ENCODE peak calls at places on chromosomes 4 and X, in seven cellular contexts. A is HCT116, F is PC-3, U is cardiac fibroblast, N is uterus, W is fibroblast of lung, L is GM12865. T is an unnamed sample.

GRCh38 chr4:77697860-77698599 is 92.4 kb downstream of the CXCL13 start:
- DNase-seq in A (peak; percentile 29), F (peak; percentile 72), U (peak; percentile 83), N (no peak), W (peak; percentile 85), L (peak; percentile 14), T (peak; percentile 81)

GRCh38 chr4:41155194-41155830 is 59.0 kb downstream of the APBB2 start:
- DNase-seq in A (no peak), F (no peak), U (peak; percentile 89), N (no peak), W (peak; percentile 52), L (no peak), T (peak; percentile 63)

GRCh38 chr4:13430834-13431568 is 53.1 kb downstream of the RAB28 start:
- DNase-seq in A (no peak), F (peak; percentile 8), U (no peak), N (no peak), W (no peak), L (no peak), T (no peak)

GRCh38 chr4:22500831-22501714 is 14.8 kb downstream of the ADGRA3 start:
- DNase-seq in A (peak; percentile 66), F (peak; percentile 84), U (peak; percentile 83), N (no peak), W (no peak), L (peak; percentile 71), T (peak; percentile 69)

GRCh38 chr4:5814421-5814820 is 78.5 kb downstream of the CRMP1 start:
- DNase-seq in A (no peak), F (no peak), U (no peak), N (no peak), W (no peak), L (no peak), T (no peak)

GRCh38 chr4:25234390-25235367 is 846 bp downstream of the PI4K2B start:
- DNase-seq in A (peak; percentile 67), F (peak; percentile 78), U (peak; percentile 89), N (peak; percentile 38), W (peak; percentile 88), L (peak; percentile 89), T (peak; percentile 85)

GRCh38 chrX:136468391-136469103 is 19.2 kb upstream of the BRS3 start:
- DNase-seq in A (no peak), F (peak; percentile 21), U (no peak), N (no peak), W (no peak), L (no peak), T (no peak)

GRCh38 chr4:151415978-151416377 is 7.0 kb downstream of the FHIP1A start:
- DNase-seq in A (no peak), F (peak; percentile 80), U (peak; percentile 72), N (no peak), W (peak; percentile 41), L (no peak), T (peak; percentile 84)

GRCh38 chr4:6873291-6873690 is 36.3 kb upstream of the TBC1D14 start:
- DNase-seq in A (no peak), F (peak; percentile 24), U (peak; percentile 27), N (no peak), W (peak; percentile 19), L (peak; percentile 18), T (no peak)

GRCh38 chrX:10350991-10351390 is 194.2 kb downstream of the CLCN4 start:
- DNase-seq in A (no peak), F (peak; percentile 82), U (no peak), N (no peak), W (peak; percentile 71), L (no peak), T (peak; percentile 16)

GRCh38 chr4:41204400-41204978 is 9.9 kb downstream of the APBB2 start:
- DNase-seq in A (peak; percentile 67), F (peak; percentile 68), U (peak; percentile 86), N (peak; percentile 29), W (peak; percentile 57), L (no peak), T (peak; percentile 69)

GRCh38 chr4:136803430-136803829 is 728.9 kb downstream of the PCDH18 start:
- DNase-seq in A (no peak), F (no peak), U (no peak), N (no peak), W (no peak), L (no peak), T (no peak)

GRCh38 chr4:147772459-147772969 is 40.6 kb downstream of the ARHGAP10 start:
- DNase-seq in A (no peak), F (peak; percentile 54), U (peak; percentile 75), N (no peak), W (peak; percentile 67), L (no peak), T (peak; percentile 90)

GRCh38 chr4:107654694-107655093 is 65.3 kb downstream of the PAPSS1 start:
- DNase-seq in A (no peak), F (no peak), U (no peak), N (no peak), W (no peak), L (no peak), T (no peak)

GRCh38 chr4:157664726-157665125 is 444.2 kb downstream of the GRIA2 start:
- DNase-seq in A (peak; percentile 6), F (peak; percentile 70), U (peak; percentile 69), N (no peak), W (peak; percentile 38), L (no peak), T (peak; percentile 12)

GRCh38 chrX:107731831-107732502 is 43.6 kb downstream of the TSC22D3 start:
- DNase-seq in A (peak; percentile 42), F (peak; percentile 84), U (peak; percentile 91), N (peak; percentile 94), W (peak; percentile 93), L (no peak), T (peak; percentile 90)

GRCh38 chrX:107729558-107730297 is 45.9 kb downstream of the TSC22D3 start:
- DNase-seq in A (no peak), F (peak; percentile 50), U (peak; percentile 32), N (peak; percentile 87), W (no peak), L (peak; percentile 38), T (no peak)

GRCh38 chrX:107730991-107731766 is 44.4 kb downstream of the TSC22D3 start:
- DNase-seq in A (no peak), F (peak; percentile 54), U (no peak), N (no peak), W (no peak), L (no peak), T (peak; percentile 58)

GRCh38 chrX:107728342-107729099 is 47.1 kb downstream of the TSC22D3 start:
- DNase-seq in A (no peak), F (no peak), U (no peak), N (no peak), W (no peak), L (no peak), T (no peak)

GRCh38 chrX:107730298-107730655 is 45.3 kb downstream of the TSC22D3 start:
- DNase-seq in A (no peak), F (no peak), U (no peak), N (no peak), W (no peak), L (no peak), T (no peak)
- H3K4me3 ChIP-seq in A (no peak overlapping the region), F (no peak overlapping the region), U (no peak overlapping the region), N (no peak overlapping the region), W (no peak overlapping the region), L (no peak overlapping the region), T (no peak overlapping the region)

DNA sequence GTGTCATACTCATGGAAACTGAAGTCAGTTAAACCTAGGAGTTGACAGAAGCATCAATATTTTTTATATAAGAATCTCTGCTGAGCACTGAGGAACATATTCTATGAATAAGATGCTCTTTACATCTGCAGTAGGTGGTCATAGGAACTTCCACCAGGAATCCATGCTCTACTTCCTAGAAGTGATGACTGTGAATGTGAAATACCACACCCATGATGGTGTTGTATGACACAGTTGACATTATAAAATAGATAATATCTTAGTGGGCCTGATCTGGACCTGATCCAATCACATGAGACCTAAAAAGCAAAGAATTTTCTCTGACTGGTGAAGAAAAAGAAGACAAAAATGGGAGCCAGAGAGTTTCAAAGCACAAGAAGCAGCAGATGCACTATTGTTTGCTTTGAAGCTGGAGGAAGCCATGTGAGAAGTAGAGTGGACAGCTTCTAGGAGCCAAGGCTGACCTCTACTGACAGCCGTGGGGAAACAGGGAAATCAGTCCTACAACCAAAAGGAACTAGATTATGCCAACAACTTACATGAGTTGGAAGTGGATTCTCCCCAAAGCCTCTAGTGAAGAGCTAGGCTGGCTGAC is 68.6 kb upstream of the HS3ST1 start:
- DNase-seq in A (no peak), F (peak; percentile 63), U (peak; percentile 35), N (no peak), W (no peak), L (peak; percentile 19), T (no peak)
- TF ChIP-seq CTCF in A (peak; percentile 51), F (peak; percentile 47), U (no peak), N (no peak), W (no peak), L (no peak), T (no peak)

GRCh38 chr4:1511441-1512041 is 105.3 kb upstream of the NKX1-1 start:
- DNase-seq in A (peak; percentile 69), F (peak; percentile 20), U (peak; percentile 59), N (peak; percentile 53), W (peak; percentile 67), L (peak; percentile 3), T (peak; percentile 19)
- H3K4me3 ChIP-seq in A (no peak overlapping the region), F (no peak overlapping the region), U (no peak overlapping the region), N (no peak overlapping the region), W (no peak overlapping the region), L (no peak overlapping the region), T (no peak overlapping the region)

GRCh38 chr4:186946682-186947294 is 223.1 kb upstream of the FAT1 start:
- DNase-seq in A (peak; percentile 79), F (peak; percentile 81), U (peak; percentile 14), N (no peak), W (no peak), L (no peak), T (no peak)

GRCh38 chr4:186946140-186946539 is 222.5 kb upstream of the FAT1 start:
- DNase-seq in A (no peak), F (no peak), U (no peak), N (no peak), W (no peak), L (no peak), T (no peak)

GRCh38 chr4:186952709-186953108 is 229.1 kb upstream of the FAT1 start:
- DNase-seq in A (no peak), F (no peak), U (no peak), N (no peak), W (no peak), L (no peak), T (no peak)

GRCh38 chr4:186949847-186950246 is 226.2 kb upstream of the FAT1 start:
- DNase-seq in A (no peak), F (no peak), U (no peak), N (no peak), W (no peak), L (no peak), T (no peak)

DNA sequence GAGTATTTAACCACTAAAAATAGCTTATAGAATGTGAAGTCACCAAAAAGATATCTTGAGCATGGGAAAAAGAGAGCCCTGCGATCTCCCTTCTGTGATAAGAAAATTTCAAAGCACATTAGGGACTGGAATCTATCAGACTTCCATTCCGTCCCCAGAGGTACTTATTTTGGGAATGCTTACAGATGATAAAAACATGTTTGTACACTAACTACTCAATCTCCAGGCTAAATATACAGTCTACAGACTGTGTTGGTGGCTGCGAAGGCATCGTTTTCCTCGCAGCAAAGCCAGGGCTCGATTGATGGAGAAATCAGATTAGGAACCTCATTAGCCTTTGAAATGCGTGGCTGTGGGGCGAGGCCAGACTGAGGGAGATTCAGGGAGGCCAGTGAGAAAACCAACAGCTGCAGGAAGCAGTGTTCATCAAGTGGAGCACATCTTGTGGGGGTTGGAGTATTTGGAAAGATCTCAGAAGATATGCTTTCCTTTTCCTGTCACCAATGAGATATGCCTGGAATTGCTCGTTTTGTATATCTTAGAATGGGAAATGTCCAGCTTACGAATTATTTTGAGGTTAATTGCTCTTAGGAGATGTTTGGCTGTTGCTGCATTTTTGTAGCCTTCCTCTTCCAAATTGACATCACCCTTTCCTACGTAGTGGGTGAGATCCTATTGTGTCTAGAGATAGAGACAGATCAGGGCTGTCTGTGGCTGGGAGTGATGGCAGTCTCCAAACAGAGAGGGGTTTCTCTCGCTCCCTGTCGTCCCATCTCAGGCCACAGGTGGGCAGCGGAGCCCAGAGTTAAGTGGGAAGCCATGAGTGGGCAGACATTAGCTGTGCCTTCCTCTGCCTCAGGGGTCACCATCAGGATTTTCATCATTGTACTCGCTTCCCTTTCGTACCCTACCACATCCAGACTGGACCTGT is 225.0 kb upstream of the FAT1 start:
- DNase-seq in A (no peak), F (peak; percentile 25), U (peak; percentile 36), N (no peak), W (peak; percentile 44), L (no peak), T (no peak)
- TF ChIP-seq CTCF in A (peak; percentile 68), F (peak; percentile 55), U (peak; percentile 39), N (no peak), W (peak; percentile 71), L (no peak), T (no peak)

T was measured in fibroblast of the aortic adventitia.